ENCODE peak calls at places on chromosomes 6 and 20, in seven cellular contexts. One of them, this sample, is unnamed.

GRCh38 chr20:12093062-12093796 is 175.5 kb downstream of the BTBD3 start:
- DNase-seq in stomach: no peak
- DNase-seq in HFFc6: no peak
- DNase-seq in HepG2: no peak
- DNase-seq in activated CD8-positive, alpha-beta T cell treated with anti-CD3 and anti-CD28 coated beads for 36 hours: no peak
- DNase-seq in endothelial cell: no peak
- DNase-seq in RWPE1: no peak
- DNase-seq in this sample: peak

GRCh38 chr6:63816979-63817436 is 181.4 kb downstream of the PHF3 start:
- DNase-seq in HFFc6: peak
- DNase-seq in endothelial cell: no peak
- DNase-seq in activated CD8-positive, alpha-beta T cell treated with anti-CD3 and anti-CD28 coated beads for 36 hours: no peak
- DNase-seq in HepG2: peak
- DNase-seq in RWPE1: no peak
- DNase-seq in stomach: no peak
- DNase-seq in this sample: no peak

GRCh38 chr20:38180781-38181180 is 15.7 kb upstream of the TGM2 start:
- DNase-seq in stomach: no peak
- DNase-seq in endothelial cell: no peak
- DNase-seq in HepG2: no peak
- DNase-seq in RWPE1: no peak
- DNase-seq in activated CD8-positive, alpha-beta T cell treated with anti-CD3 and anti-CD28 coated beads for 36 hours: no peak
- DNase-seq in HFFc6: peak
- DNase-seq in this sample: no peak

GRCh38 chr6:6747371-6747770 is 158.9 kb downstream of the LY86 start:
- DNase-seq in RWPE1: no peak
- DNase-seq in stomach: no peak
- DNase-seq in activated CD8-positive, alpha-beta T cell treated with anti-CD3 and anti-CD28 coated beads for 36 hours: no peak
- DNase-seq in endothelial cell: no peak
- DNase-seq in HFFc6: no peak
- DNase-seq in HepG2: no peak
- DNase-seq in this sample: no peak

GRCh38 chr20:5772704-5773103 is 22.5 kb downstream of the SHLD1 start:
- DNase-seq in stomach: no peak
- DNase-seq in activated CD8-positive, alpha-beta T cell treated with anti-CD3 and anti-CD28 coated beads for 36 hours: no peak
- DNase-seq in endothelial cell: no peak
- DNase-seq in RWPE1: no peak
- DNase-seq in HepG2: no peak
- DNase-seq in HFFc6: no peak
- DNase-seq in this sample: no peak

GRCh38 chr6:28776269-28777146 is 147.3 kb downstream of the TRIM27 start:
- DNase-seq in HepG2: no peak
- DNase-seq in RWPE1: no peak
- DNase-seq in stomach: no peak
- DNase-seq in HFFc6: no peak
- DNase-seq in activated CD8-positive, alpha-beta T cell treated with anti-CD3 and anti-CD28 coated beads for 36 hours: no peak
- DNase-seq in endothelial cell: no peak
- DNase-seq in this sample: no peak

GRCh38 chr6:125858427-125859320 is 67.9 kb downstream of the NCOA7 start:
- DNase-seq in endothelial cell: peak
- DNase-seq in HFFc6: peak
- DNase-seq in activated CD8-positive, alpha-beta T cell treated with anti-CD3 and anti-CD28 coated beads for 36 hours: peak
- DNase-seq in stomach: peak
- DNase-seq in RWPE1: peak
- DNase-seq in HepG2: peak
- DNase-seq in this sample: peak

GRCh38 chr6:53615633-53616449 is 49.7 kb downstream of the KLHL31 start:
- DNase-seq in activated CD8-positive, alpha-beta T cell treated with anti-CD3 and anti-CD28 coated beads for 36 hours: no peak
- DNase-seq in RWPE1: peak
- DNase-seq in endothelial cell: no peak
- DNase-seq in HFFc6: peak
- DNase-seq in stomach: peak
- DNase-seq in HepG2: peak
- DNase-seq in this sample: peak

GRCh38 chr6:14452567-14453527 is 335.3 kb downstream of the CD83 start:
- DNase-seq in stomach: no peak
- DNase-seq in activated CD8-positive, alpha-beta T cell treated with anti-CD3 and anti-CD28 coated beads for 36 hours: peak
- DNase-seq in HFFc6: no peak
- DNase-seq in endothelial cell: no peak
- DNase-seq in HepG2: no peak
- DNase-seq in RWPE1: no peak
- DNase-seq in this sample: no peak

GRCh38 chr6:166910601-166911000 is 45.7 kb downstream of the RNASET2 start:
- DNase-seq in RWPE1: peak
- DNase-seq in HepG2: no peak
- DNase-seq in stomach: no peak
- DNase-seq in HFFc6: no peak
- DNase-seq in endothelial cell: no peak
- DNase-seq in activated CD8-positive, alpha-beta T cell treated with anti-CD3 and anti-CD28 coated beads for 36 hours: no peak
- DNase-seq in this sample: no peak

GRCh38 chr6:26157150-26157837 is 70.1 kb downstream of the HFE start:
- DNase-seq in RWPE1: peak
- DNase-seq in stomach: peak
- DNase-seq in HepG2: no peak
- DNase-seq in activated CD8-positive, alpha-beta T cell treated with anti-CD3 and anti-CD28 coated beads for 36 hours: peak
- DNase-seq in HFFc6: no peak
- DNase-seq in endothelial cell: peak
- DNase-seq in this sample: peak

GRCh38 chr20:61525781-61526431 is 273.8 kb downstream of the CDH4 start:
- DNase-seq in RWPE1: no peak
- DNase-seq in activated CD8-positive, alpha-beta T cell treated with anti-CD3 and anti-CD28 coated beads for 36 hours: no peak
- DNase-seq in stomach: no peak
- DNase-seq in HFFc6: no peak
- DNase-seq in HepG2: no peak
- DNase-seq in endothelial cell: peak
- DNase-seq in this sample: no peak

GRCh38 chr20:35284267-35284991 is at the start of gene EIF6:
- DNase-seq in HFFc6: peak
- DNase-seq in activated CD8-positive, alpha-beta T cell treated with anti-CD3 and anti-CD28 coated beads for 36 hours: peak
- DNase-seq in stomach: peak
- DNase-seq in RWPE1: peak
- DNase-seq in HepG2: peak
- DNase-seq in endothelial cell: peak
- DNase-seq in this sample: peak

GRCh38 chr6:77030929-77031674 is 432.2 kb downstream of the HTR1B start:
- DNase-seq in stomach: no peak
- DNase-seq in HepG2: no peak
- DNase-seq in endothelial cell: no peak
- DNase-seq in activated CD8-positive, alpha-beta T cell treated with anti-CD3 and anti-CD28 coated beads for 36 hours: no peak
- DNase-seq in HFFc6: no peak
- DNase-seq in RWPE1: no peak
- DNase-seq in this sample: no peak

GRCh38 chr6:13767121-13767794 is 47.1 kb downstream of the MCUR1 start:
- DNase-seq in HFFc6: peak
- DNase-seq in HepG2: no peak
- DNase-seq in activated CD8-positive, alpha-beta T cell treated with anti-CD3 and anti-CD28 coated beads for 36 hours: peak
- DNase-seq in RWPE1: no peak
- DNase-seq in endothelial cell: no peak
- DNase-seq in stomach: no peak
- DNase-seq in this sample: no peak

GRCh38 chr6:158506577-158506976 is 53.3 kb upstream of the TMEM181 start:
- DNase-seq in HepG2: peak
- DNase-seq in activated CD8-positive, alpha-beta T cell treated with anti-CD3 and anti-CD28 coated beads for 36 hours: no peak
- DNase-seq in endothelial cell: peak
- DNase-seq in RWPE1: no peak
- DNase-seq in HFFc6: no peak
- DNase-seq in stomach: no peak
- DNase-seq in this sample: no peak

GRCh38 chr6:138113588-138114210 is 6.5 kb upstream of the PERP start:
- DNase-seq in endothelial cell: no peak
- DNase-seq in RWPE1: no peak
- DNase-seq in stomach: no peak
- DNase-seq in activated CD8-positive, alpha-beta T cell treated with anti-CD3 and anti-CD28 coated beads for 36 hours: no peak
- DNase-seq in HFFc6: no peak
- DNase-seq in HepG2: no peak
- DNase-seq in this sample: no peak
- TF ChIP-seq CTCF in endothelial cell: no peak
- TF ChIP-seq CTCF in RWPE1: no peak
- TF ChIP-seq CTCF in stomach: no peak
- TF ChIP-seq CTCF in activated CD8-positive, alpha-beta T cell treated with anti-CD3 and anti-CD28 coated beads for 36 hours: no peak
- TF ChIP-seq CTCF in HFFc6: no peak
- TF ChIP-seq CTCF in HepG2: no peak
- TF ChIP-seq CTCF in this sample: no peak

GRCh38 chr6:156876302-156876701 is 99.1 kb downstream of the ARID1B start:
- DNase-seq in endothelial cell: peak
- DNase-seq in activated CD8-positive, alpha-beta T cell treated with anti-CD3 and anti-CD28 coated beads for 36 hours: peak
- DNase-seq in stomach: peak
- DNase-seq in RWPE1: no peak
- DNase-seq in HFFc6: no peak
- DNase-seq in HepG2: no peak
- DNase-seq in this sample: no peak
- TF ChIP-seq CTCF in endothelial cell: peak
- TF ChIP-seq CTCF in activated CD8-positive, alpha-beta T cell treated with anti-CD3 and anti-CD28 coated beads for 36 hours: peak
- TF ChIP-seq CTCF in stomach: no peak
- TF ChIP-seq CTCF in RWPE1: no peak
- TF ChIP-seq CTCF in HFFc6: peak
- TF ChIP-seq CTCF in HepG2: peak
- TF ChIP-seq CTCF in this sample: peak

GRCh38 chr20:295804-296203 is 1.6 kb upstream of the ZCCHC3 start:
- DNase-seq in endothelial cell: no peak
- DNase-seq in stomach: no peak
- DNase-seq in RWPE1: no peak
- DNase-seq in HepG2: no peak
- DNase-seq in HFFc6: no peak
- DNase-seq in activated CD8-positive, alpha-beta T cell treated with anti-CD3 and anti-CD28 coated beads for 36 hours: no peak
- DNase-seq in this sample: no peak

GRCh38 chr20:297925-298754 is 770 bp downstream of the ZCCHC3 start:
- DNase-seq in RWPE1: peak
- DNase-seq in stomach: peak
- DNase-seq in HepG2: peak
- DNase-seq in endothelial cell: peak
- DNase-seq in HFFc6: peak
- DNase-seq in activated CD8-positive, alpha-beta T cell treated with anti-CD3 and anti-CD28 coated beads for 36 hours: peak
- DNase-seq in this sample: peak

GRCh38 chr20:294602-295001 is 2.8 kb upstream of the ZCCHC3 start:
- DNase-seq in activated CD8-positive, alpha-beta T cell treated with anti-CD3 and anti-CD28 coated beads for 36 hours: no peak
- DNase-seq in HepG2: no peak
- DNase-seq in endothelial cell: no peak
- DNase-seq in RWPE1: no peak
- DNase-seq in stomach: no peak
- DNase-seq in HFFc6: no peak
- DNase-seq in this sample: no peak

GRCh38 chr20:298755-299391 is 1.5 kb downstream of the ZCCHC3 start:
- DNase-seq in RWPE1: no peak
- DNase-seq in activated CD8-positive, alpha-beta T cell treated with anti-CD3 and anti-CD28 coated beads for 36 hours: no peak
- DNase-seq in stomach: no peak
- DNase-seq in HepG2: no peak
- DNase-seq in endothelial cell: no peak
- DNase-seq in HFFc6: no peak
- DNase-seq in this sample: no peak

DNA sequence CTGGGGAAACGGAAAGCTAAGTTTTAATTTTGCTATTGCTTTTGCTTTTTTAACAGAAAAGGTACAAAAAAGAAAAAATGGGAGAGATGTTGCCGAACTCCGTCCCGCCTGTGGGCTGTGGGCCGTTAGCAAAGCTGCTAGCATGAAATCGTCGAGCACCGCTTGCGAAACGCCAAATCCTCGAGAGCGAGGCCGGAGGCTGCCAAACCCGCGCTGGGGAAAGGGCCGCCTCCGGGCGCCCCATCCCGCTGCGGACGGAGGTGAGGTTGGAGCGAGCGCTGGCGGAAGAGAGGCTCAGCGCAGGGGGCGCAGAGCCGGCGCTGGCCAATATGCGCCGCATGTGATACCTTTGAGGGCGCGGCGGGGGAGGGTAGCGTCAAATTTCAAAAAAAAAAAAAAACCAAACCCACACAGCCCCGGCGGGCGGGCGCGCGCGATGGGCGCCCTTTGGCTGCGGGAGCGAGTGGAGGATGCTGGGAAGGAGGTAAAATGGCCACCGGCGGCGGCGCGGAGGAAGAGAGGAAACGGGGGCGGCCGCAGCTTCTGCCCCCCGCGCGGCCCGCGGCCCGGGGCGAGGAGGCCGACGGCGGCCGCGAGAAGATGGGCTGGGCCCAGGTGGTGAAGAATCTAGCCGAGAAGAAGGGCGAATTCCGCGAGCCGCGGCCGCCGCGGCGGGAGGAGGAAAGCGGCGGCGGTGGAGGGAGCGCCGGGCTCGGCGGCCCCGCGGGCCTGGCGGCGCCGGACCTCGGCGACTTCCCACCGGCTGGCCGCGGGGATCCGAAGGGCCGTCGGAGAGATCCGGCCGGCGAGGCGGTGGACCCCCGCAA is at the start of gene ZCCHC3:
- DNase-seq in stomach: peak
- DNase-seq in activated CD8-positive, alpha-beta T cell treated with anti-CD3 and anti-CD28 coated beads for 36 hours: peak
- DNase-seq in HFFc6: peak
- DNase-seq in endothelial cell: peak
- DNase-seq in RWPE1: peak
- DNase-seq in HepG2: peak
- DNase-seq in this sample: peak
- TF ChIP-seq CTCF in stomach: no peak
- TF ChIP-seq CTCF in activated CD8-positive, alpha-beta T cell treated with anti-CD3 and anti-CD28 coated beads for 36 hours: no peak
- TF ChIP-seq CTCF in HFFc6: peak
- TF ChIP-seq CTCF in endothelial cell: no peak
- TF ChIP-seq CTCF in RWPE1: no peak
- TF ChIP-seq CTCF in HepG2: peak
- TF ChIP-seq CTCF in this sample: peak

GRCh38 chr6:82954937-82955577 is 110.6 kb downstream of the UBE3D start:
- DNase-seq in endothelial cell: no peak
- DNase-seq in RWPE1: no peak
- DNase-seq in HFFc6: peak
- DNase-seq in HepG2: no peak
- DNase-seq in stomach: no peak
- DNase-seq in activated CD8-positive, alpha-beta T cell treated with anti-CD3 and anti-CD28 coated beads for 36 hours: no peak
- DNase-seq in this sample: no peak

GRCh38 chr6:82963527-82963926 is 102.1 kb downstream of the UBE3D start:
- DNase-seq in stomach: no peak
- DNase-seq in RWPE1: no peak
- DNase-seq in endothelial cell: no peak
- DNase-seq in activated CD8-positive, alpha-beta T cell treated with anti-CD3 and anti-CD28 coated beads for 36 hours: no peak
- DNase-seq in HFFc6: no peak
- DNase-seq in HepG2: no peak
- DNase-seq in this sample: no peak

GRCh38 chr6:82955841-82956240 is 109.8 kb downstream of the UBE3D start:
- DNase-seq in HepG2: no peak
- DNase-seq in HFFc6: peak
- DNase-seq in activated CD8-positive, alpha-beta T cell treated with anti-CD3 and anti-CD28 coated beads for 36 hours: no peak
- DNase-seq in stomach: no peak
- DNase-seq in RWPE1: no peak
- DNase-seq in endothelial cell: no peak
- DNase-seq in this sample: no peak

GRCh38 chr6:82957171-82957894 is 108.3 kb downstream of the UBE3D start:
- DNase-seq in HFFc6: no peak
- DNase-seq in HepG2: no peak
- DNase-seq in endothelial cell: no peak
- DNase-seq in stomach: no peak
- DNase-seq in RWPE1: no peak
- DNase-seq in activated CD8-positive, alpha-beta T cell treated with anti-CD3 and anti-CD28 coated beads for 36 hours: no peak
- DNase-seq in this sample: no peak

DNA sequence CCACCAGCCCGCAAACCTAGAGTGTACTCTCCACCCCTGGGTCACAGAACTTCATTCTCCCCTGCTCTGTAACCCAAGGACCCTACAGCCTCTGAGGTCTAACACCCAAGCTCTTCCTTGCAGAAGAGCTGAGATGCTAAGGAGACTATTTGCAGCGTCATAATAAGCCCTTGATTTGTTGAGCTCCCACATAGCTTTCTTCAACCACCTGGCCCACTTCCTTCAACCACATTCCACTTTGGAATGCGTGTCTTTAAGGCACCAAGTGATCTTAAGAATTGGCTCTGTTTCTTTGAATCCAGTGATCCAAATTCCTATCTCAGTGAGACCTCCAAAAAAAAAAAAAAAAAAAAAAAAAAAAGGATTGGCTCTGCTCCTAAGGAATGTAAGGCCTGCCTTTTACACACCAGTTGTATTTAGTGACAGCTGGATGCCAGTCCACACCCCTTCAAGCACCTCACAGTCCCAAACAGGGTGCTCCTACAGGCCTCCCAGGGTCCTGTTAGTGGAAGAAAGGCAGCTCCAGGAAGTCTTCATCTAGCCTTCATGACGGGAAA is 106.2 kb downstream of the UBE3D start:
- DNase-seq in activated CD8-positive, alpha-beta T cell treated with anti-CD3 and anti-CD28 coated beads for 36 hours: no peak
- DNase-seq in HFFc6: peak
- DNase-seq in stomach: no peak
- DNase-seq in HepG2: no peak
- DNase-seq in endothelial cell: no peak
- DNase-seq in RWPE1: no peak
- DNase-seq in this sample: no peak
- TF ChIP-seq CTCF in activated CD8-positive, alpha-beta T cell treated with anti-CD3 and anti-CD28 coated beads for 36 hours: no peak
- TF ChIP-seq CTCF in HFFc6: no peak
- TF ChIP-seq CTCF in stomach: no peak
- TF ChIP-seq CTCF in HepG2: no peak
- TF ChIP-seq CTCF in endothelial cell: no peak
- TF ChIP-seq CTCF in RWPE1: no peak
- TF ChIP-seq CTCF in this sample: no peak